ENCODE peak calls at places on chromosome 5, in nine cellular contexts. One of them, this sample, is unnamed.

GRCh38 chr5:33444542-33444941 is 3.8 kb downstream of the TARS1 start:
- DNase-seq in adrenal gland: no peak
- DNase-seq in tibial nerve: no peak
- DNase-seq in body of pancreas: no peak
- DNase-seq in A549: no peak
- DNase-seq in Peyer's patch: no peak
- DNase-seq in ovary: no peak
- DNase-seq in transverse colon: no peak
- DNase-seq in HCT116: no peak
- DNase-seq in this sample: no peak

GRCh38 chr5:14143843-14144585 is 872 bp downstream of the TRIO start:
- DNase-seq in adrenal gland: peak; percentile 47
- DNase-seq in tibial nerve: no peak
- DNase-seq in body of pancreas: peak; percentile 52
- DNase-seq in A549: no peak
- DNase-seq in Peyer's patch: peak; percentile 39
- DNase-seq in ovary: peak; percentile 64
- DNase-seq in transverse colon: peak; percentile 51
- DNase-seq in HCT116: no peak
- DNase-seq in this sample: no peak

GRCh38 chr5:180126716-180127681 is 55.4 kb upstream of the RNF130 start:
- DNase-seq in adrenal gland: peak; percentile 37
- DNase-seq in tibial nerve: no peak
- DNase-seq in body of pancreas: peak; percentile 40
- DNase-seq in A549: peak; percentile 66
- DNase-seq in Peyer's patch: peak; percentile 13
- DNase-seq in ovary: no peak
- DNase-seq in transverse colon: no peak
- DNase-seq in HCT116: no peak
- DNase-seq in this sample: peak; percentile 85

GRCh38 chr5:137206030-137206715 is 293.0 kb downstream of the SPOCK1 start:
- DNase-seq in adrenal gland: no peak
- DNase-seq in tibial nerve: no peak
- DNase-seq in body of pancreas: peak; percentile 35
- DNase-seq in A549: no peak
- DNase-seq in Peyer's patch: no peak
- DNase-seq in ovary: no peak
- DNase-seq in transverse colon: no peak
- DNase-seq in HCT116: no peak
- DNase-seq in this sample: no peak

GRCh38 chr5:62578540-62578939 is at the start of gene LRRC70:
- DNase-seq in adrenal gland: no peak
- DNase-seq in tibial nerve: no peak
- DNase-seq in body of pancreas: no peak
- DNase-seq in A549: no peak
- DNase-seq in Peyer's patch: no peak
- DNase-seq in ovary: no peak
- DNase-seq in transverse colon: no peak
- DNase-seq in HCT116: no peak
- DNase-seq in this sample: no peak

GRCh38 chr5:14871084-14871572 is 450 bp downstream of the ANKH start:
- DNase-seq in adrenal gland: peak; percentile 16
- DNase-seq in tibial nerve: no peak
- DNase-seq in body of pancreas: peak; percentile 41
- DNase-seq in A549: no peak
- DNase-seq in Peyer's patch: peak; percentile 39
- DNase-seq in ovary: peak; percentile 51
- DNase-seq in transverse colon: peak; percentile 41
- DNase-seq in HCT116: no peak
- DNase-seq in this sample: peak; percentile 30

GRCh38 chr5:33824516-33825195 is 67.1 kb downstream of the ADAMTS12 start:
- DNase-seq in adrenal gland: peak; percentile 24
- DNase-seq in tibial nerve: no peak
- DNase-seq in body of pancreas: no peak
- DNase-seq in A549: no peak
- DNase-seq in Peyer's patch: no peak
- DNase-seq in ovary: no peak
- DNase-seq in transverse colon: peak; percentile 11
- DNase-seq in HCT116: no peak
- DNase-seq in this sample: no peak

GRCh38 chr5:110478899-110479298 is 247.6 kb downstream of the TMEM232 start:
- DNase-seq in adrenal gland: no peak
- DNase-seq in tibial nerve: no peak
- DNase-seq in body of pancreas: no peak
- DNase-seq in A549: no peak
- DNase-seq in Peyer's patch: no peak
- DNase-seq in ovary: no peak
- DNase-seq in transverse colon: no peak
- DNase-seq in HCT116: no peak
- DNase-seq in this sample: no peak

GRCh38 chr5:55102345-55102744 is at the start of gene GZMA:
- DNase-seq in adrenal gland: no peak
- DNase-seq in tibial nerve: no peak
- DNase-seq in body of pancreas: no peak
- DNase-seq in A549: no peak
- DNase-seq in Peyer's patch: no peak
- DNase-seq in ovary: no peak
- DNase-seq in transverse colon: no peak
- DNase-seq in HCT116: no peak
- DNase-seq in this sample: no peak

GRCh38 chr5:98519530-98519929 is 253.9 kb upstream of the RGMB start:
- DNase-seq in adrenal gland: no peak
- DNase-seq in tibial nerve: no peak
- DNase-seq in body of pancreas: no peak
- DNase-seq in A549: no peak
- DNase-seq in Peyer's patch: no peak
- DNase-seq in ovary: no peak
- DNase-seq in transverse colon: no peak
- DNase-seq in HCT116: no peak
- DNase-seq in this sample: no peak

GRCh38 chr5:108687599-108688220 is 60.0 kb upstream of the FER start:
- DNase-seq in adrenal gland: peak; percentile 7
- DNase-seq in tibial nerve: no peak
- DNase-seq in body of pancreas: no peak
- DNase-seq in A549: no peak
- DNase-seq in Peyer's patch: no peak
- DNase-seq in ovary: no peak
- DNase-seq in transverse colon: no peak
- DNase-seq in HCT116: no peak
- DNase-seq in this sample: no peak

GRCh38 chr5:181217805-181218065 is 5.3 kb upstream of the TRIM41 start:
- DNase-seq in adrenal gland: no peak
- DNase-seq in tibial nerve: no peak
- DNase-seq in body of pancreas: peak; percentile 46
- DNase-seq in A549: no peak
- DNase-seq in Peyer's patch: peak; percentile 78
- DNase-seq in ovary: no peak
- DNase-seq in transverse colon: peak; percentile 51
- DNase-seq in HCT116: no peak
- DNase-seq in this sample: no peak

GRCh38 chr5:131081371-131081770 is 83.7 kb downstream of the HINT1 start:
- DNase-seq in adrenal gland: no peak
- DNase-seq in tibial nerve: no peak
- DNase-seq in body of pancreas: no peak
- DNase-seq in A549: no peak
- DNase-seq in Peyer's patch: no peak
- DNase-seq in ovary: no peak
- DNase-seq in transverse colon: no peak
- DNase-seq in HCT116: no peak
- DNase-seq in this sample: no peak

GRCh38 chr5:124922255-124922975 is 176.0 kb upstream of the ZNF608 start:
- DNase-seq in adrenal gland: no peak
- DNase-seq in tibial nerve: no peak
- DNase-seq in body of pancreas: no peak
- DNase-seq in A549: no peak
- DNase-seq in Peyer's patch: no peak
- DNase-seq in ovary: no peak
- DNase-seq in transverse colon: no peak
- DNase-seq in HCT116: no peak
- DNase-seq in this sample: no peak

GRCh38 chr5:56951946-56952691 is at the start of gene MIER3:
- DNase-seq in adrenal gland: peak; percentile 79
- DNase-seq in tibial nerve: peak; percentile 45
- DNase-seq in body of pancreas: peak; percentile 84
- DNase-seq in A549: peak; percentile 83
- DNase-seq in Peyer's patch: peak; percentile 67
- DNase-seq in ovary: peak; percentile 77
- DNase-seq in transverse colon: peak; percentile 87
- DNase-seq in HCT116: peak; percentile 32
- DNase-seq in this sample: peak; percentile 95

GRCh38 chr5:115126303-115126702 is 43.4 kb downstream of the TRIM36 start:
- DNase-seq in adrenal gland: no peak
- DNase-seq in tibial nerve: no peak
- DNase-seq in body of pancreas: no peak
- DNase-seq in A549: no peak
- DNase-seq in Peyer's patch: no peak
- DNase-seq in ovary: no peak
- DNase-seq in transverse colon: no peak
- DNase-seq in HCT116: no peak
- DNase-seq in this sample: no peak

GRCh38 chr5:164475339-164475977 is 970.0 kb downstream of the MAT2B start:
- DNase-seq in adrenal gland: no peak
- DNase-seq in tibial nerve: no peak
- DNase-seq in body of pancreas: no peak
- DNase-seq in A549: no peak
- DNase-seq in Peyer's patch: no peak
- DNase-seq in ovary: no peak
- DNase-seq in transverse colon: no peak
- DNase-seq in HCT116: no peak
- DNase-seq in this sample: no peak

GRCh38 chr5:140075371-140075770 is 32.3 kb upstream of the NRG2 start:
- DNase-seq in adrenal gland: no peak
- DNase-seq in tibial nerve: no peak
- DNase-seq in body of pancreas: no peak
- DNase-seq in A549: no peak
- DNase-seq in Peyer's patch: no peak
- DNase-seq in ovary: no peak
- DNase-seq in transverse colon: no peak
- DNase-seq in HCT116: no peak
- DNase-seq in this sample: no peak
- TF ChIP-seq CTCF in adrenal gland: peak; percentile 21
- TF ChIP-seq CTCF in tibial nerve: no peak
- TF ChIP-seq CTCF in body of pancreas: peak; percentile 22
- TF ChIP-seq CTCF in A549: peak; percentile 38
- TF ChIP-seq CTCF in Peyer's patch: no peak
- TF ChIP-seq CTCF in ovary: no peak
- TF ChIP-seq CTCF in transverse colon: no peak
- TF ChIP-seq CTCF in HCT116: peak; percentile 34
- TF ChIP-seq CTCF in this sample: no peak

GRCh38 chr5:134874831-134875655 is 872 bp downstream of the TXNDC15 start:
- DNase-seq in adrenal gland: peak; percentile 72
- DNase-seq in tibial nerve: peak; percentile 58
- DNase-seq in body of pancreas: peak; percentile 58
- DNase-seq in A549: peak; percentile 51
- DNase-seq in Peyer's patch: peak; percentile 46
- DNase-seq in ovary: peak; percentile 51
- DNase-seq in transverse colon: peak; percentile 67
- DNase-seq in HCT116: no peak
- DNase-seq in this sample: peak; percentile 69
- TF ChIP-seq POLR2A in adrenal gland: peak; percentile 8
- TF ChIP-seq POLR2A in tibial nerve: peak; percentile 24
- TF ChIP-seq POLR2A in body of pancreas: no peak
- TF ChIP-seq POLR2A in A549: peak; percentile 35
- TF ChIP-seq POLR2A in Peyer's patch: no peak
- TF ChIP-seq POLR2A in ovary: no peak
- TF ChIP-seq POLR2A in transverse colon: no peak
- TF ChIP-seq POLR2A in HCT116: no peak
- TF ChIP-seq POLR2A in this sample: no peak

DNA sequence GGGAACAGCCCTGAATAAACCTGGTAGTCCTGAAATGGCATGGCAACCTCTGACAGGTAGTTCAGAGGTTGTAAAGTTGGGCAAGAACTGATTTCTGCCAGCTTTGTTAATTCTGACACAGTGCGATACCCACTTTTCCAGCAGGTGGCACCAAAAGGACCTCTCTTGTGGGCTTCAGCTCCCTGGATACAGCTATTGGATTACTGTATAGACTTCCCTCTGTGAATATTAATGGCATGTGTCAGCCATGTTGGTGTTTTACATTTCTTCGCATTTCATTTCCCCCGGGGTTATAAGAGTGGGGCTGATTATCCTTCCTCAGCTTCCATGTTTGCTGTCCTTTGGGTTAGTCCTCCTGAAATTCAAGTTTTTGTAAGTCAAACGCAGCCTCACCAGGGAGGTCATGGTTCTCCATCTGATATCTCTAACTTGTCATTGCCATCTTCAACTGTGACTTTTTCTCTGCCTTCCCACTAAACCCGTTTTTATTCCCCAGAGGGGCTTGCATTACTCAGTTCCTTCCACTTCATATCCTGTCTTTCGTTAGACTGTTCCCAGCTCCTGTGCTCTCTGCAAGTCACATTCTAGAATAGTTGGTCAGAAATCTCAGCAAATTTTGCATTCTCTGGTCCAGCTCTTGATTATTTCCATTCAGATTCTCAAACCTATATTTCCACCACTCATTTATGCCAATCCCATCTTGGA is 135.6 kb downstream of the LIFR start:
- DNase-seq in adrenal gland: peak; percentile 76
- DNase-seq in tibial nerve: peak; percentile 61
- DNase-seq in body of pancreas: peak; percentile 82
- DNase-seq in A549: peak; percentile 80
- DNase-seq in Peyer's patch: peak; percentile 17
- DNase-seq in ovary: peak; percentile 64
- DNase-seq in transverse colon: peak; percentile 36
- DNase-seq in HCT116: peak; percentile 60
- DNase-seq in this sample: peak; percentile 30
- TF ChIP-seq CTCF in adrenal gland: peak; percentile 51
- TF ChIP-seq CTCF in tibial nerve: peak; percentile 57
- TF ChIP-seq CTCF in body of pancreas: peak; percentile 76
- TF ChIP-seq CTCF in A549: peak; percentile 86
- TF ChIP-seq CTCF in Peyer's patch: no peak
- TF ChIP-seq CTCF in ovary: peak; percentile 55
- TF ChIP-seq CTCF in transverse colon: peak; percentile 56
- TF ChIP-seq CTCF in HCT116: peak; percentile 86
- TF ChIP-seq CTCF in this sample: no peak

DNA sequence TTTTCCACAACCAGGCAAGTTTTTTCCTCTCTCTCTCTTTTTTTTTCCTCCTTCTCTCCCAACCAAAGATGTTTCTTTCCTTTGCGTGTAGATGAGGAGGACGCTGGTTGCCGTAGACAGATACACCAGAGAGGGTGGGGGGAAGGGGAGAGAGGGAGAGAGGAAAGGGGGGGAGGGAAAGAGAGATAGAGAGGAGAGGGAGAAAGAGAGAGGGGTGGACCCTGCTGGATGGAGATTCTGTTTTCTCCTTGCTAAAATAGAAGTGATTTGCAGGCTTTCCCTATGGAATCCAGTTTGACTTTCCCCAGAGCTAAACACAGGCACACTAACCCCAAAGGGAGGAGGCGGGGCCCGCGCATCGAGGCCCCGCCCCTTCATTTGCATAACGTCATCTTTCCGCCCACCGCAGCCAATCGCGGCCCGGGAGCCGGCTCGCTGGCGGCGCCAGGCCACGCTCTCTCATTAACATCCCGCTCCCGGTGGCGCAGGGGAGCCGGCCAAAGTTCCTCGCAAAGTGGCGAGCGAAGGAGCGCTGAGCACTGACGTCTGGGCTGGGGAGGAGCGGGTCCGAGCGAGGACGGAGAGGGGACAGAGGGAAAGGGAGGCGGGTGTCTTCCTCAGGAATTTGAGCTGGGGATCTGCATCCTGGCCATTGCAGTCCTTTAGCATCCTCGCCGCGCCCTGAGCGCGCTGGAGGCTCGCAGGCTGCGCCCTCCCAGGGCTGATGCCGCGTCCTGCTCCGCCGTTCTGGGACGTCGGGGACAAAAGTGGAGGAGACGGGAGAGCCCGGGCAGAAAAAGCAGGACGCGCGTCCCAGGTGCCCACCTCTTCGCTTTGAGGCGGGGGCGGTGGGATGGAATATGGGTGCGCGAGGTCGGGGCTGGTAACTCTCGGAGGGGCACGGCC is 559 bp upstream of the EBF1 start:
- DNase-seq in adrenal gland: peak; percentile 91
- DNase-seq in tibial nerve: peak; percentile 91
- DNase-seq in body of pancreas: peak; percentile 84
- DNase-seq in A549: peak; percentile 86
- DNase-seq in Peyer's patch: peak; percentile 91
- DNase-seq in ovary: peak; percentile 95
- DNase-seq in transverse colon: peak; percentile 80
- DNase-seq in HCT116: peak; percentile 7
- DNase-seq in this sample: peak; percentile 86
- TF ChIP-seq POLR2A in adrenal gland: peak; percentile 83
- TF ChIP-seq POLR2A in tibial nerve: peak; percentile 81
- TF ChIP-seq POLR2A in body of pancreas: peak; percentile 43
- TF ChIP-seq POLR2A in A549: peak; percentile 77
- TF ChIP-seq POLR2A in Peyer's patch: peak; percentile 44
- TF ChIP-seq POLR2A in ovary: peak; percentile 96
- TF ChIP-seq POLR2A in transverse colon: peak; percentile 62
- TF ChIP-seq POLR2A in HCT116: no peak
- TF ChIP-seq POLR2A in this sample: no peak

This sample was measured in lower leg skin.